ENCODE peak calls at places on chromosomes 4 and X, in seven cellular contexts. E is cardiac fibroblast, H is neural progenitor cell, Z is NCI-H345, V is astrocyte of the spinal cord, R is Kasumi-1, F is NCI-H226. B is an unnamed sample.

GRCh38 chr4:42654606-42655005 is 2.3 kb downstream of the ATP8A1 start:
- DNase-seq in E (peak), H (no peak), Z (no peak), V (peak), R (peak), F (peak), B (no peak)

GRCh38 chr4:158079661-158080060 is 93.2 kb downstream of the GASK1B start:
- DNase-seq in E (peak), H (no peak), Z (no peak), V (no peak), R (no peak), F (no peak), B (peak)

GRCh38 chrX:41718481-41719245 is 5.3 kb upstream of the GPR82 start:
- DNase-seq in E (no peak), H (peak), Z (no peak), V (peak), R (no peak), F (peak), B (no peak)

GRCh38 chrX:70039758-70040157 is 10.0 kb downstream of the AWAT2 start:
- DNase-seq in E (peak), H (no peak), Z (no peak), V (no peak), R (no peak), F (no peak), B (no peak)

GRCh38 chr4:52588097-52588496 is 71.0 kb downstream of the USP46 start:
- DNase-seq in E (peak), H (peak), Z (no peak), V (peak), R (peak), F (no peak), B (peak)

GRCh38 chrX:22383988-22384387 is 111.3 kb downstream of the CBLL2 start:
- DNase-seq in E (no peak), H (no peak), Z (no peak), V (no peak), R (no peak), F (no peak), B (no peak)

GRCh38 chr4:153004106-153004881 is 68.2 kb downstream of the FHDC1 start:
- DNase-seq in E (no peak), H (peak), Z (no peak), V (no peak), R (no peak), F (peak), B (no peak)

GRCh38 chrX:123464709-123465108 is 268.1 kb downstream of the THOC2 start:
- DNase-seq in E (no peak), H (no peak), Z (no peak), V (no peak), R (no peak), F (no peak), B (no peak)

GRCh38 chrX:130108647-130109428 is 1.5 kb downstream of the ELF4 start:
- DNase-seq in E (peak), H (no peak), Z (no peak), V (peak), R (peak), F (peak), B (peak)

GRCh38 chr4:19329077-19329476 is 922.6 kb upstream of the SLIT2 start:
- DNase-seq in E (no peak), H (no peak), Z (no peak), V (no peak), R (no peak), F (no peak), B (no peak)

GRCh38 chrX:15877380-15877779 is 22.8 kb upstream of the AP1S2 start:
- DNase-seq in E (peak), H (no peak), Z (no peak), V (peak), R (no peak), F (no peak), B (no peak)

GRCh38 chrX:135432881-135433521 is 11.3 kb downstream of the SMIM10L2A start:
- DNase-seq in E (peak), H (no peak), Z (peak), V (no peak), R (no peak), F (no peak), B (no peak)

GRCh38 chrX:114924846-114925245 is 92.6 kb downstream of the IL13RA2 start:
- DNase-seq in E (peak), H (no peak), Z (no peak), V (peak), R (no peak), F (peak), B (no peak)

GRCh38 chr4:52861879-52862604 is at the start of gene RASL11B:
- DNase-seq in E (peak), H (peak), Z (peak), V (peak), R (peak), F (peak), B (peak)

GRCh38 chrX:252421-253291 is 28.5 kb upstream of the PLCXD1 start:
- DNase-seq in E (no peak), H (no peak), Z (no peak), V (no peak), R (no peak), F (no peak), B (no peak)

GRCh38 chrX:28347526-28347925 is 239.7 kb upstream of the IL1RAPL1 start:
- DNase-seq in E (no peak), H (no peak), Z (no peak), V (no peak), R (peak), F (no peak), B (no peak)

GRCh38 chr4:77538144-77538543 is 67.5 kb upstream of the CXCL13 start:
- DNase-seq in E (peak), H (no peak), Z (no peak), V (peak), R (no peak), F (peak), B (no peak)

GRCh38 chrX:111159232-111159631 is 63.2 kb downstream of the PAK3 start:
- DNase-seq in E (no peak), H (no peak), Z (no peak), V (no peak), R (no peak), F (no peak), B (no peak)